ENCODE peak calls at places on chromosomes 3 and 15, in five cellular contexts. One of them, this sample, is unnamed. For H3K36me3, the result is how much of the 10 kb centered on the place peaks cover.

GRCh38 chr3:150249776-150250175 is 158.3 kb upstream of the TSC22D2 start:
- DNase-seq in fibroblast of lung: peak
- DNase-seq in sigmoid colon: no peak
- DNase-seq in brain microvascular endothelial cell: no peak
- DNase-seq in ovary: no peak
- DNase-seq in this sample: no peak

GRCh38 chr3:143362115-143362992 is 242.8 kb downstream of the CHST2 start:
- DNase-seq in fibroblast of lung: peak
- DNase-seq in sigmoid colon: no peak
- DNase-seq in brain microvascular endothelial cell: peak
- DNase-seq in ovary: no peak
- DNase-seq in this sample: no peak

GRCh38 chr3:59127071-59127470 is 77.2 kb upstream of the CFAP20DC start:
- DNase-seq in fibroblast of lung: peak
- DNase-seq in sigmoid colon: no peak
- DNase-seq in brain microvascular endothelial cell: peak
- DNase-seq in ovary: no peak
- DNase-seq in this sample: peak

GRCh38 chr15:80804970-80805495 is 25.9 kb downstream of the CEMIP start:
- DNase-seq in fibroblast of lung: no peak
- DNase-seq in sigmoid colon: no peak
- DNase-seq in brain microvascular endothelial cell: no peak
- DNase-seq in ovary: no peak
- DNase-seq in this sample: no peak

GRCh38 chr3:14461748-14462324 is 59.4 kb downstream of the SLC6A6 start:
- DNase-seq in fibroblast of lung: peak
- DNase-seq in sigmoid colon: no peak
- DNase-seq in brain microvascular endothelial cell: peak
- DNase-seq in ovary: no peak
- DNase-seq in this sample: peak

GRCh38 chr3:5122741-5123706 is 932 bp downstream of the ARL8B start:
- DNase-seq in fibroblast of lung: peak
- DNase-seq in sigmoid colon: peak
- DNase-seq in brain microvascular endothelial cell: peak
- DNase-seq in ovary: peak
- DNase-seq in this sample: peak

GRCh38 chr15:68817304-68818087 is 3.2 kb downstream of the ANP32A start:
- DNase-seq in fibroblast of lung: peak
- DNase-seq in sigmoid colon: peak
- DNase-seq in brain microvascular endothelial cell: peak
- DNase-seq in ovary: peak
- DNase-seq in this sample: peak

GRCh38 chr3:171374260-171374659 is 85.9 kb downstream of the TNIK start:
- DNase-seq in fibroblast of lung: peak
- DNase-seq in sigmoid colon: no peak
- DNase-seq in brain microvascular endothelial cell: no peak
- DNase-seq in ovary: no peak
- DNase-seq in this sample: no peak

GRCh38 chr3:30003741-30004140 is 602.7 kb upstream of the TGFBR2 start:
- DNase-seq in fibroblast of lung: no peak
- DNase-seq in sigmoid colon: no peak
- DNase-seq in brain microvascular endothelial cell: no peak
- DNase-seq in ovary: no peak
- DNase-seq in this sample: no peak

GRCh38 chr15:28918141-28918983 is 32.6 kb downstream of the APBA2 start:
- DNase-seq in fibroblast of lung: no peak
- DNase-seq in sigmoid colon: peak
- DNase-seq in brain microvascular endothelial cell: no peak
- DNase-seq in ovary: no peak
- DNase-seq in this sample: no peak

GRCh38 chr3:155753038-155753647 is 8.3 kb upstream of the PLCH1 start:
- DNase-seq in fibroblast of lung: peak
- DNase-seq in sigmoid colon: no peak
- DNase-seq in brain microvascular endothelial cell: no peak
- DNase-seq in ovary: no peak
- DNase-seq in this sample: peak

GRCh38 chr15:36208868-36209582 is 370.4 kb upstream of the CDIN1 start:
- DNase-seq in fibroblast of lung: no peak
- DNase-seq in sigmoid colon: no peak
- DNase-seq in brain microvascular endothelial cell: no peak
- DNase-seq in ovary: no peak
- DNase-seq in this sample: no peak

GRCh38 chr3:44476181-44476599 is 1.3 kb downstream of the ZNF445 start:
- DNase-seq in fibroblast of lung: peak
- DNase-seq in sigmoid colon: no peak
- DNase-seq in brain microvascular endothelial cell: peak
- DNase-seq in ovary: no peak
- DNase-seq in this sample: peak

GRCh38 chr3:108441528-108441927 is 68.9 kb downstream of the MYH15 start:
- DNase-seq in fibroblast of lung: no peak
- DNase-seq in sigmoid colon: no peak
- DNase-seq in brain microvascular endothelial cell: no peak
- DNase-seq in ovary: no peak
- DNase-seq in this sample: peak

GRCh38 chr3:12253521-12253920 is 35.3 kb upstream of the PPARG start:
- DNase-seq in fibroblast of lung: no peak
- DNase-seq in sigmoid colon: no peak
- DNase-seq in brain microvascular endothelial cell: no peak
- DNase-seq in ovary: no peak
- DNase-seq in this sample: peak

GRCh38 chr15:68427366-68427765 is 4.6 kb downstream of the ITGA11 start:
- DNase-seq in fibroblast of lung: peak
- DNase-seq in sigmoid colon: no peak
- DNase-seq in brain microvascular endothelial cell: no peak
- DNase-seq in ovary: no peak
- DNase-seq in this sample: no peak

GRCh38 chr3:32412887-32413286 is 21.2 kb downstream of the CMTM7 start:
- DNase-seq in fibroblast of lung: no peak
- DNase-seq in sigmoid colon: no peak
- DNase-seq in brain microvascular endothelial cell: no peak
- DNase-seq in ovary: no peak
- DNase-seq in this sample: no peak

GRCh38 chr3:149783576-149783975 is 8.8 kb downstream of the ANKUB1 start:
- DNase-seq in fibroblast of lung: peak
- DNase-seq in sigmoid colon: no peak
- DNase-seq in brain microvascular endothelial cell: no peak
- DNase-seq in ovary: no peak
- DNase-seq in this sample: no peak

GRCh38 chr3:187039723-187040414 is 99.4 kb downstream of the RPL39L start:
- DNase-seq in fibroblast of lung: no peak
- DNase-seq in sigmoid colon: no peak
- DNase-seq in brain microvascular endothelial cell: no peak
- DNase-seq in ovary: no peak
- DNase-seq in this sample: no peak

GRCh38 chr3:94862703-94863102 is 799.8 kb downstream of the NSUN3 start:
- DNase-seq in fibroblast of lung: peak
- DNase-seq in sigmoid colon: no peak
- DNase-seq in brain microvascular endothelial cell: peak
- DNase-seq in ovary: no peak
- DNase-seq in this sample: peak

GRCh38 chr3:171811913-171812321 is 1.6 kb upstream of the PLD1 start:
- DNase-seq in fibroblast of lung: peak
- DNase-seq in sigmoid colon: peak
- DNase-seq in brain microvascular endothelial cell: peak
- DNase-seq in ovary: peak
- DNase-seq in this sample: peak

GRCh38 chr3:143771258-143771657 is 77.0 kb downstream of the SLC9A9 start:
- DNase-seq in fibroblast of lung: peak
- DNase-seq in sigmoid colon: no peak
- DNase-seq in brain microvascular endothelial cell: no peak
- DNase-seq in ovary: no peak
- DNase-seq in this sample: no peak

GRCh38 chr15:77018796-77019475 is 24.0 kb downstream of the PSTPIP1 start:
- DNase-seq in fibroblast of lung: no peak
- DNase-seq in sigmoid colon: no peak
- DNase-seq in brain microvascular endothelial cell: no peak
- DNase-seq in ovary: no peak
- DNase-seq in this sample: no peak

GRCh38 chr3:30438121-30438520 is 168.3 kb upstream of the TGFBR2 start:
- DNase-seq in fibroblast of lung: no peak
- DNase-seq in sigmoid colon: no peak
- DNase-seq in brain microvascular endothelial cell: no peak
- DNase-seq in ovary: no peak
- DNase-seq in this sample: no peak

GRCh38 chr3:133490468-133491351 is 82.8 kb upstream of the CDV3 start:
- DNase-seq in fibroblast of lung: no peak
- DNase-seq in sigmoid colon: no peak
- DNase-seq in brain microvascular endothelial cell: no peak
- DNase-seq in ovary: no peak
- DNase-seq in this sample: no peak

GRCh38 chr3:183907176-183907575 is 22.5 kb upstream of the PARL start:
- DNase-seq in fibroblast of lung: no peak
- DNase-seq in sigmoid colon: no peak
- DNase-seq in brain microvascular endothelial cell: no peak
- DNase-seq in ovary: no peak
- DNase-seq in this sample: no peak

GRCh38 chr3:157530637-157531300 is 27.6 kb upstream of the VEPH1 start:
- DNase-seq in fibroblast of lung: peak
- DNase-seq in sigmoid colon: no peak
- DNase-seq in brain microvascular endothelial cell: peak
- DNase-seq in ovary: no peak
- DNase-seq in this sample: no peak

GRCh38 chr3:111998661-111999641 is at the start of gene TAGLN3:
- DNase-seq in fibroblast of lung: peak
- DNase-seq in sigmoid colon: no peak
- DNase-seq in brain microvascular endothelial cell: no peak
- DNase-seq in ovary: no peak
- DNase-seq in this sample: no peak

GRCh38 chr3:87332789-87333188 is 56.4 kb upstream of the POU1F1 start:
- DNase-seq in fibroblast of lung: no peak
- DNase-seq in sigmoid colon: no peak
- DNase-seq in brain microvascular endothelial cell: no peak
- DNase-seq in ovary: no peak
- DNase-seq in this sample: no peak

GRCh38 chr3:149252272-149252671 is 30.6 kb upstream of the CP start:
- DNase-seq in fibroblast of lung: no peak
- DNase-seq in sigmoid colon: no peak
- DNase-seq in brain microvascular endothelial cell: no peak
- DNase-seq in ovary: no peak
- DNase-seq in this sample: no peak

GRCh38 chr3:42070089-42070885 is 20.9 kb upstream of the TRAK1 start:
- DNase-seq in fibroblast of lung: no peak
- DNase-seq in sigmoid colon: no peak
- DNase-seq in brain microvascular endothelial cell: no peak
- DNase-seq in ovary: no peak
- DNase-seq in this sample: no peak

GRCh38 chr3:42072583-42072924 is 18.6 kb upstream of the TRAK1 start:
- DNase-seq in fibroblast of lung: no peak
- DNase-seq in sigmoid colon: no peak
- DNase-seq in brain microvascular endothelial cell: no peak
- DNase-seq in ovary: no peak
- DNase-seq in this sample: no peak

GRCh38 chr3:42068303-42069088 is 22.7 kb upstream of the TRAK1 start:
- DNase-seq in fibroblast of lung: no peak
- DNase-seq in sigmoid colon: no peak
- DNase-seq in brain microvascular endothelial cell: no peak
- DNase-seq in ovary: no peak
- DNase-seq in this sample: no peak

GRCh38 chr3:42071720-42072582 is 19.2 kb upstream of the TRAK1 start:
- DNase-seq in fibroblast of lung: peak
- DNase-seq in sigmoid colon: peak
- DNase-seq in brain microvascular endothelial cell: peak
- DNase-seq in ovary: peak
- DNase-seq in this sample: peak

DNA sequence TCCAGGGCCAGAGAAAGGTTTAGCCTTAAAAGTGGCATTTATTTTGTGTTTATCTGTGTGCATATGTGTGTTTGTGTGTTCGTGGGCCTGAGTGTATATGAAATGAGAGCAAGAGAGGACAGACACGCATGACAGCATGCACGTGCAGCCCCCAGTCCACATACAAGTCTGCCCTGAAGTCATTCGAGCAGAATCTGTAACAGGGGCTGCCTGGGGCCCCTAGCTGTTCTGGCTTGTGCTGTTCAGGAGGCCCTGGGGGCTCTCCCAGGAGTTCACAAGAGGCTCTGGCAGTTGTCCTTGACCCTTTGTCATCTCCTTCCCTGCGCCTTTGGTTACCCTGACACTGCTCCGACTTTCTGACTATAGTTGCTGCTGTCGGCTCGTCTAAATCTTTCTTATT is 18.2 kb upstream of the TRAK1 start:
- DNase-seq in fibroblast of lung: no peak
- DNase-seq in sigmoid colon: no peak
- DNase-seq in brain microvascular endothelial cell: no peak
- DNase-seq in ovary: no peak
- DNase-seq in this sample: no peak
- H3K27ac ChIP-seq in fibroblast of lung: peak
- H3K27ac ChIP-seq in sigmoid colon: peak
- H3K27ac ChIP-seq in brain microvascular endothelial cell: no peak
- H3K27ac ChIP-seq in ovary: peak
- H3K27ac ChIP-seq in this sample: peak

GRCh38 chr15:90946538-90946937 is 8.1 kb upstream of the RCCD1 start:
- DNase-seq in fibroblast of lung: no peak
- DNase-seq in sigmoid colon: no peak
- DNase-seq in brain microvascular endothelial cell: no peak
- DNase-seq in ovary: no peak
- DNase-seq in this sample: no peak
- H3K36me3 ChIP-seq in fibroblast of lung: under half
- H3K36me3 ChIP-seq in sigmoid colon: half or more
- H3K36me3 ChIP-seq in brain microvascular endothelial cell: half or more
- H3K36me3 ChIP-seq in ovary: under half
- H3K36me3 ChIP-seq in this sample: under half

DNA sequence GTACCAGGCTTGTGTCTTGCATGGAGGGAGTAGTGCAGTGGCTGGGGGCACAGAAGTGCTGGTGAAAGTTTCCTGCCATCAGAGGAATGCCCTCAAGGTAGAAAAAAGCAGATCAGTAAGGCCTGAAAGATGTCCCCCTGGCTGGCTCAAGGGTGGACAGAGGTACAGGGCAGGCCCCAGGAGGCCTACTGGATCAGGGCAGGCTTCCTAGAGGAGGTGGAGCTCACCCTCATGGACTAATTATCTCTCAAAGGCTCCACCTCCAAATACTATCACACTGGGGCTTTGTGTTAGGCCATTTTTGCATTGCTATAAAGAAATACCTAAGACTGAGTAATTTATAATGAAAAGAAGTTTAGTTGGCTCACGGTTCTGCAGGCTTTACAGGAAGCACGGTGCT is 7.8 kb downstream of the SPSB4 start:
- DNase-seq in fibroblast of lung: no peak
- DNase-seq in sigmoid colon: no peak
- DNase-seq in brain microvascular endothelial cell: no peak
- DNase-seq in ovary: no peak
- DNase-seq in this sample: no peak
- TF ChIP-seq CTCF in fibroblast of lung: no peak
- TF ChIP-seq CTCF in sigmoid colon: no peak
- TF ChIP-seq CTCF in brain microvascular endothelial cell: no peak
- TF ChIP-seq CTCF in ovary: no peak
- TF ChIP-seq CTCF in this sample: no peak

GRCh38 chr15:31397851-31398661 is 71.4 kb downstream of the KLF13 start:
- DNase-seq in fibroblast of lung: no peak
- DNase-seq in sigmoid colon: no peak
- DNase-seq in brain microvascular endothelial cell: no peak
- DNase-seq in ovary: no peak
- DNase-seq in this sample: no peak
- H3K27ac ChIP-seq in fibroblast of lung: peak
- H3K27ac ChIP-seq in sigmoid colon: peak
- H3K27ac ChIP-seq in brain microvascular endothelial cell: no peak
- H3K27ac ChIP-seq in ovary: no peak
- H3K27ac ChIP-seq in this sample: no peak